ENCODE peak calls at places on chromosomes 3 and 15, in eight cellular contexts. One of them, this sample, is unnamed.

GRCh38 chr3:72597756-72598195 is 250.5 kb downstream of the SHQ1 start:
- DNase-seq in stimulated activated naive CD8-positive, alpha-beta T cell treated with anti-CD3 and anti-CD28 coated beads, Interleukin-15, amount 100 ng/mL, for 72 hours: no peak
- DNase-seq in sciatic nerve: no peak
- DNase-seq in GDM1: no peak
- DNase-seq in M059J: peak
- DNase-seq in T-helper 17 cell: no peak
- DNase-seq in T-helper 2 cell: no peak
- DNase-seq in NCI-H1092 treated with DMSO at 0.1 percent for 48 hours: peak
- DNase-seq in this sample: no peak

GRCh38 chr3:188434594-188434993 is 280.6 kb downstream of the LPP start:
- DNase-seq in stimulated activated naive CD8-positive, alpha-beta T cell treated with anti-CD3 and anti-CD28 coated beads, Interleukin-15, amount 100 ng/mL, for 72 hours: no peak
- DNase-seq in NCI-H1092 treated with DMSO at 0.1 percent for 48 hours: no peak
- DNase-seq in M059J: peak
- DNase-seq in T-helper 2 cell: no peak
- DNase-seq in T-helper 17 cell: no peak
- DNase-seq in GDM1: no peak
- DNase-seq in sciatic nerve: no peak
- DNase-seq in this sample: no peak

GRCh38 chr3:119690043-119690656 is 12.7 kb upstream of the CFAP91 start:
- DNase-seq in M059J: peak
- DNase-seq in GDM1: no peak
- DNase-seq in stimulated activated naive CD8-positive, alpha-beta T cell treated with anti-CD3 and anti-CD28 coated beads, Interleukin-15, amount 100 ng/mL, for 72 hours: no peak
- DNase-seq in sciatic nerve: no peak
- DNase-seq in T-helper 17 cell: no peak
- DNase-seq in NCI-H1092 treated with DMSO at 0.1 percent for 48 hours: no peak
- DNase-seq in T-helper 2 cell: no peak
- DNase-seq in this sample: peak

GRCh38 chr3:128247841-128248240 is 94.6 kb downstream of the EEFSEC start:
- DNase-seq in M059J: peak
- DNase-seq in NCI-H1092 treated with DMSO at 0.1 percent for 48 hours: no peak
- DNase-seq in sciatic nerve: no peak
- DNase-seq in T-helper 17 cell: no peak
- DNase-seq in T-helper 2 cell: no peak
- DNase-seq in GDM1: no peak
- DNase-seq in stimulated activated naive CD8-positive, alpha-beta T cell treated with anti-CD3 and anti-CD28 coated beads, Interleukin-15, amount 100 ng/mL, for 72 hours: no peak
- DNase-seq in this sample: no peak

GRCh38 chr3:124263168-124263567 is 271.2 kb upstream of the ROPN1 start:
- DNase-seq in sciatic nerve: no peak
- DNase-seq in stimulated activated naive CD8-positive, alpha-beta T cell treated with anti-CD3 and anti-CD28 coated beads, Interleukin-15, amount 100 ng/mL, for 72 hours: no peak
- DNase-seq in T-helper 2 cell: no peak
- DNase-seq in GDM1: no peak
- DNase-seq in T-helper 17 cell: no peak
- DNase-seq in NCI-H1092 treated with DMSO at 0.1 percent for 48 hours: no peak
- DNase-seq in M059J: peak
- DNase-seq in this sample: no peak

GRCh38 chr3:98962189-98962930 is 60.9 kb upstream of the DCBLD2 start:
- DNase-seq in NCI-H1092 treated with DMSO at 0.1 percent for 48 hours: no peak
- DNase-seq in GDM1: no peak
- DNase-seq in T-helper 17 cell: no peak
- DNase-seq in M059J: peak
- DNase-seq in sciatic nerve: no peak
- DNase-seq in stimulated activated naive CD8-positive, alpha-beta T cell treated with anti-CD3 and anti-CD28 coated beads, Interleukin-15, amount 100 ng/mL, for 72 hours: no peak
- DNase-seq in T-helper 2 cell: no peak
- DNase-seq in this sample: no peak

GRCh38 chr15:50876989-50877360 is 31.5 kb upstream of the AP4E1 start:
- DNase-seq in GDM1: peak
- DNase-seq in stimulated activated naive CD8-positive, alpha-beta T cell treated with anti-CD3 and anti-CD28 coated beads, Interleukin-15, amount 100 ng/mL, for 72 hours: peak
- DNase-seq in T-helper 2 cell: peak
- DNase-seq in NCI-H1092 treated with DMSO at 0.1 percent for 48 hours: peak
- DNase-seq in M059J: peak
- DNase-seq in sciatic nerve: peak
- DNase-seq in T-helper 17 cell: peak
- DNase-seq in this sample: peak

GRCh38 chr3:89787995-89788394 is 680.6 kb downstream of the EPHA3 start:
- DNase-seq in NCI-H1092 treated with DMSO at 0.1 percent for 48 hours: no peak
- DNase-seq in M059J: no peak
- DNase-seq in T-helper 17 cell: no peak
- DNase-seq in sciatic nerve: no peak
- DNase-seq in stimulated activated naive CD8-positive, alpha-beta T cell treated with anti-CD3 and anti-CD28 coated beads, Interleukin-15, amount 100 ng/mL, for 72 hours: no peak
- DNase-seq in T-helper 2 cell: no peak
- DNase-seq in GDM1: no peak
- DNase-seq in this sample: no peak

GRCh38 chr15:52408823-52409222 is 113.2 kb upstream of the MYO5C start:
- DNase-seq in GDM1: no peak
- DNase-seq in sciatic nerve: no peak
- DNase-seq in T-helper 17 cell: no peak
- DNase-seq in M059J: no peak
- DNase-seq in stimulated activated naive CD8-positive, alpha-beta T cell treated with anti-CD3 and anti-CD28 coated beads, Interleukin-15, amount 100 ng/mL, for 72 hours: no peak
- DNase-seq in T-helper 2 cell: no peak
- DNase-seq in NCI-H1092 treated with DMSO at 0.1 percent for 48 hours: no peak
- DNase-seq in this sample: no peak

GRCh38 chr3:43162573-43163084 is 56.8 kb upstream of the POMGNT2 start:
- DNase-seq in T-helper 2 cell: peak
- DNase-seq in NCI-H1092 treated with DMSO at 0.1 percent for 48 hours: no peak
- DNase-seq in M059J: peak
- DNase-seq in stimulated activated naive CD8-positive, alpha-beta T cell treated with anti-CD3 and anti-CD28 coated beads, Interleukin-15, amount 100 ng/mL, for 72 hours: peak
- DNase-seq in T-helper 17 cell: no peak
- DNase-seq in sciatic nerve: no peak
- DNase-seq in GDM1: no peak
- DNase-seq in this sample: no peak

GRCh38 chr3:6622260-6622659 is 238.7 kb upstream of the GRM7 start:
- DNase-seq in T-helper 17 cell: no peak
- DNase-seq in T-helper 2 cell: no peak
- DNase-seq in M059J: no peak
- DNase-seq in stimulated activated naive CD8-positive, alpha-beta T cell treated with anti-CD3 and anti-CD28 coated beads, Interleukin-15, amount 100 ng/mL, for 72 hours: no peak
- DNase-seq in NCI-H1092 treated with DMSO at 0.1 percent for 48 hours: no peak
- DNase-seq in GDM1: no peak
- DNase-seq in sciatic nerve: no peak
- DNase-seq in this sample: no peak